ENCODE peak calls at places on chromosome 13, in six cellular contexts. One of them, this sample, is unnamed.

GRCh38 chr13:75195479-75196111 is 286.4 kb downstream of the TBC1D4 start:
- DNase-seq in mammary epithelial cell: no peak
- DNase-seq in fibroblast of lung: no peak
- DNase-seq in HepG2: no peak
- DNase-seq in DND-41: no peak
- DNase-seq in A673: no peak
- DNase-seq in this sample: no peak

GRCh38 chr13:75806101-75806500 is 170.0 kb downstream of the LMO7 start:
- DNase-seq in mammary epithelial cell: no peak
- DNase-seq in fibroblast of lung: no peak
- DNase-seq in HepG2: no peak
- DNase-seq in DND-41: no peak
- DNase-seq in A673: no peak
- DNase-seq in this sample: no peak

GRCh38 chr13:37700887-37701286 is 102.3 kb upstream of the POSTN start:
- DNase-seq in mammary epithelial cell: no peak
- DNase-seq in fibroblast of lung: peak
- DNase-seq in HepG2: no peak
- DNase-seq in DND-41: no peak
- DNase-seq in A673: no peak
- DNase-seq in this sample: no peak

GRCh38 chr13:31207630-31208549 is 8.1 kb downstream of the B3GLCT start:
- DNase-seq in mammary epithelial cell: no peak
- DNase-seq in fibroblast of lung: peak
- DNase-seq in HepG2: no peak
- DNase-seq in DND-41: no peak
- DNase-seq in A673: peak
- DNase-seq in this sample: peak

GRCh38 chr13:58979851-58980250 is 1183.9 kb downstream of the DIAPH3 start:
- DNase-seq in mammary epithelial cell: no peak
- DNase-seq in fibroblast of lung: no peak
- DNase-seq in HepG2: no peak
- DNase-seq in DND-41: no peak
- DNase-seq in A673: no peak
- DNase-seq in this sample: no peak

GRCh38 chr13:38875186-38875875 is 115.3 kb downstream of the STOML3 start:
- DNase-seq in mammary epithelial cell: no peak
- DNase-seq in fibroblast of lung: no peak
- DNase-seq in HepG2: no peak
- DNase-seq in DND-41: no peak
- DNase-seq in A673: no peak
- DNase-seq in this sample: no peak

GRCh38 chr13:30763786-30764440 is 28.6 kb downstream of the ALOX5AP start:
- DNase-seq in mammary epithelial cell: no peak
- DNase-seq in fibroblast of lung: peak
- DNase-seq in HepG2: no peak
- DNase-seq in DND-41: no peak
- DNase-seq in A673: no peak
- DNase-seq in this sample: no peak

GRCh38 chr13:29543230-29544215 is 52.0 kb downstream of the SLC7A1 start:
- DNase-seq in mammary epithelial cell: peak
- DNase-seq in fibroblast of lung: peak
- DNase-seq in HepG2: peak
- DNase-seq in DND-41: peak
- DNase-seq in A673: no peak
- DNase-seq in this sample: peak

GRCh38 chr13:41053384-41053826 is 7.9 kb upstream of the WBP4 start:
- DNase-seq in mammary epithelial cell: peak
- DNase-seq in fibroblast of lung: no peak
- DNase-seq in HepG2: no peak
- DNase-seq in DND-41: no peak
- DNase-seq in A673: no peak
- DNase-seq in this sample: no peak

GRCh38 chr13:99442273-99442895 is 58.9 kb upstream of the TM9SF2 start:
- DNase-seq in mammary epithelial cell: peak
- DNase-seq in fibroblast of lung: peak
- DNase-seq in HepG2: peak
- DNase-seq in DND-41: peak
- DNase-seq in A673: peak
- DNase-seq in this sample: peak

GRCh38 chr13:108859202-108860012 is 230.0 kb downstream of the MYO16 start:
- DNase-seq in mammary epithelial cell: no peak
- DNase-seq in fibroblast of lung: peak
- DNase-seq in HepG2: no peak
- DNase-seq in DND-41: no peak
- DNase-seq in A673: peak
- DNase-seq in this sample: peak

GRCh38 chr13:37526710-37527446 is 71.7 kb downstream of the POSTN start:
- DNase-seq in mammary epithelial cell: no peak
- DNase-seq in fibroblast of lung: peak
- DNase-seq in HepG2: no peak
- DNase-seq in DND-41: no peak
- DNase-seq in A673: no peak
- DNase-seq in this sample: no peak

GRCh38 chr13:41931337-41931736 is 29.6 kb downstream of the VWA8 start:
- DNase-seq in mammary epithelial cell: no peak
- DNase-seq in fibroblast of lung: peak
- DNase-seq in HepG2: no peak
- DNase-seq in DND-41: no peak
- DNase-seq in A673: no peak
- DNase-seq in this sample: no peak

GRCh38 chr13:113669871-113670341 is 2.9 kb downstream of the GRK1 start:
- DNase-seq in mammary epithelial cell: no peak
- DNase-seq in fibroblast of lung: no peak
- DNase-seq in HepG2: no peak
- DNase-seq in DND-41: no peak
- DNase-seq in A673: no peak
- DNase-seq in this sample: no peak

GRCh38 chr13:112713517-112714253 is 23.8 kb downstream of the ATP11A start:
- DNase-seq in mammary epithelial cell: no peak
- DNase-seq in fibroblast of lung: no peak
- DNase-seq in HepG2: no peak
- DNase-seq in DND-41: no peak
- DNase-seq in A673: no peak
- DNase-seq in this sample: no peak

GRCh38 chr13:30196025-30196424 is 111.3 kb downstream of the KATNAL1 start:
- DNase-seq in mammary epithelial cell: no peak
- DNase-seq in fibroblast of lung: peak
- DNase-seq in HepG2: no peak
- DNase-seq in DND-41: no peak
- DNase-seq in A673: peak
- DNase-seq in this sample: no peak

GRCh38 chr13:48500652-48501197 is 32.2 kb downstream of the RCBTB2 start:
- DNase-seq in mammary epithelial cell: peak
- DNase-seq in fibroblast of lung: peak
- DNase-seq in HepG2: peak
- DNase-seq in DND-41: no peak
- DNase-seq in A673: peak
- DNase-seq in this sample: peak

GRCh38 chr13:104641309-104641708 is 1575.1 kb upstream of the SLC10A2 start:
- DNase-seq in mammary epithelial cell: no peak
- DNase-seq in fibroblast of lung: peak
- DNase-seq in HepG2: no peak
- DNase-seq in DND-41: no peak
- DNase-seq in A673: no peak
- DNase-seq in this sample: no peak

GRCh38 chr13:112984954-112985802 is 16.2 kb downstream of the MCF2L start:
- DNase-seq in mammary epithelial cell: no peak
- DNase-seq in fibroblast of lung: no peak
- DNase-seq in HepG2: peak
- DNase-seq in DND-41: no peak
- DNase-seq in A673: no peak
- DNase-seq in this sample: peak

GRCh38 chr13:23570099-23570926 is at the start of gene TNFRSF19:
- DNase-seq in mammary epithelial cell: peak
- DNase-seq in fibroblast of lung: peak
- DNase-seq in HepG2: peak
- DNase-seq in DND-41: no peak
- DNase-seq in A673: peak
- DNase-seq in this sample: peak
- H3K4me3 ChIP-seq in mammary epithelial cell: no peak
- H3K4me3 ChIP-seq in fibroblast of lung: peak
- H3K4me3 ChIP-seq in HepG2: peak
- H3K4me3 ChIP-seq in DND-41: no peak
- H3K4me3 ChIP-seq in A673: no peak
- H3K4me3 ChIP-seq in this sample: peak

GRCh38 chr13:94674609-94675348 is 37.6 kb downstream of the SOX21 start:
- DNase-seq in mammary epithelial cell: peak
- DNase-seq in fibroblast of lung: peak
- DNase-seq in HepG2: peak
- DNase-seq in DND-41: peak
- DNase-seq in A673: peak
- DNase-seq in this sample: peak

GRCh38 chr13:94677799-94678198 is 34.5 kb downstream of the SOX21 start:
- DNase-seq in mammary epithelial cell: no peak
- DNase-seq in fibroblast of lung: no peak
- DNase-seq in HepG2: no peak
- DNase-seq in DND-41: no peak
- DNase-seq in A673: no peak
- DNase-seq in this sample: no peak

GRCh38 chr13:94673841-94674240 is 38.5 kb downstream of the SOX21 start:
- DNase-seq in mammary epithelial cell: peak
- DNase-seq in fibroblast of lung: no peak
- DNase-seq in HepG2: no peak
- DNase-seq in DND-41: no peak
- DNase-seq in A673: no peak
- DNase-seq in this sample: no peak

GRCh38 chr13:94667190-94667589 is 45.2 kb downstream of the SOX21 start:
- DNase-seq in mammary epithelial cell: no peak
- DNase-seq in fibroblast of lung: no peak
- DNase-seq in HepG2: no peak
- DNase-seq in DND-41: no peak
- DNase-seq in A673: no peak
- DNase-seq in this sample: no peak

DNA sequence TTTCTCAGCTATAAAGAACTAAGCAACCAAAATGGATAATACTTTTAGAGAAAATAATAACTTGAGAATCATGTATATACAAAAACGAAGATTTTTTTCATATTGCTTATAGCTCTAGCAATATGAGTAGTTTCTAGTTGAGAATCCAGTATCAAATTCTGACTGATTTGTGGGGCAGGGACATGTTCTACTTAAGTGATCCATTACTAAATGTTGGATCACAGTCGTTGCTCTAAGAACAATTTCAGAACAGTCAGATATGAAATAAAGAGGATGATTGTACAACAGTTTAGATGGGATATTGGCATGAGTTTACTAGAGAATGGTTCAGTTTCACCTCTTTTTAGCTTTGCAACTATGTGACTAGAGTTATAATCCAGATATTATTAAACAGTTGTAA is 39.9 kb downstream of the SOX21 start:
- DNase-seq in mammary epithelial cell: no peak
- DNase-seq in fibroblast of lung: no peak
- DNase-seq in HepG2: no peak
- DNase-seq in DND-41: no peak
- DNase-seq in A673: no peak
- DNase-seq in this sample: no peak
- TF ChIP-seq EZH2 in mammary epithelial cell: no peak
- TF ChIP-seq EZH2 in fibroblast of lung: no peak
- TF ChIP-seq EZH2 in HepG2: no peak
- TF ChIP-seq EZH2 in DND-41: no peak
- TF ChIP-seq EZH2 in A673: no peak
- TF ChIP-seq EZH2 in this sample: no peak

GRCh38 chr13:44364019-44364418 is 9.6 kb upstream of the SERP2 start:
- DNase-seq in mammary epithelial cell: no peak
- DNase-seq in fibroblast of lung: no peak
- DNase-seq in HepG2: peak
- DNase-seq in DND-41: no peak
- DNase-seq in A673: no peak
- DNase-seq in this sample: no peak

GRCh38 chr13:44362394-44363040 is 11.1 kb upstream of the SERP2 start:
- DNase-seq in mammary epithelial cell: no peak
- DNase-seq in fibroblast of lung: peak
- DNase-seq in HepG2: no peak
- DNase-seq in DND-41: no peak
- DNase-seq in A673: no peak
- DNase-seq in this sample: no peak

GRCh38 chr13:44364601-44365000 is 9.0 kb upstream of the SERP2 start:
- DNase-seq in mammary epithelial cell: peak
- DNase-seq in fibroblast of lung: peak
- DNase-seq in HepG2: peak
- DNase-seq in DND-41: no peak
- DNase-seq in A673: no peak
- DNase-seq in this sample: no peak

GRCh38 chr13:44355643-44356042 is 18.0 kb upstream of the SERP2 start:
- DNase-seq in mammary epithelial cell: no peak
- DNase-seq in fibroblast of lung: no peak
- DNase-seq in HepG2: no peak
- DNase-seq in DND-41: no peak
- DNase-seq in A673: no peak
- DNase-seq in this sample: no peak

DNA sequence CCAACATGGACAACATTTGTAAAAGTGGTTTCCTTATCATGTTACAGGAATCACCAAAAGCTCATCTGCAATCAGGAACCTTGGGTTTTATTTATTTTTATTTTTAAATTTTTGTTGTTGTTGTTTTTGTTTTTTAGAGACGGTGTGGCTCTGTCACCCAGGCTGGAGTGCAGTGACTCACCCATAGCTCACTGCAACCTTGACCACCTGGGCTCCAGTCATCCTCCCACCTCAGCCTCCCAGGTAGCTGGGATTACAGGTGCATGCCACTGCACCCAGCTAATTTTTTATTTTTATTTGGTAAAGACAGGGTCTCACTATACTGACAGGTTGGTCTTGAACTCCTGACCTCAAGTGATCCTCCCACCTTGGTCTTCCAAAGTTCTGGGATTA is 13.6 kb upstream of the SERP2 start:
- DNase-seq in mammary epithelial cell: peak
- DNase-seq in fibroblast of lung: no peak
- DNase-seq in HepG2: no peak
- DNase-seq in DND-41: no peak
- DNase-seq in A673: no peak
- DNase-seq in this sample: no peak
- H3K4me3 ChIP-seq in mammary epithelial cell: no peak
- H3K4me3 ChIP-seq in fibroblast of lung: no peak
- H3K4me3 ChIP-seq in HepG2: no peak
- H3K4me3 ChIP-seq in DND-41: no peak
- H3K4me3 ChIP-seq in A673: no peak
- H3K4me3 ChIP-seq in this sample: no peak

GRCh38 chr13:96994849-96995243 is 570 bp upstream of the OXGR1 start:
- DNase-seq in mammary epithelial cell: no peak
- DNase-seq in fibroblast of lung: no peak
- DNase-seq in HepG2: no peak
- DNase-seq in DND-41: no peak
- DNase-seq in A673: no peak
- DNase-seq in this sample: no peak

GRCh38 chr13:96994030-96994848 is at the start of gene OXGR1:
- DNase-seq in mammary epithelial cell: no peak
- DNase-seq in fibroblast of lung: no peak
- DNase-seq in HepG2: no peak
- DNase-seq in DND-41: no peak
- DNase-seq in A673: no peak
- DNase-seq in this sample: no peak

GRCh38 chr13:96996097-96996496 is 1.8 kb upstream of the OXGR1 start:
- DNase-seq in mammary epithelial cell: no peak
- DNase-seq in fibroblast of lung: no peak
- DNase-seq in HepG2: no peak
- DNase-seq in DND-41: no peak
- DNase-seq in A673: no peak
- DNase-seq in this sample: no peak

GRCh38 chr13:96992633-96993032 is 1.6 kb downstream of the OXGR1 start:
- DNase-seq in mammary epithelial cell: no peak
- DNase-seq in fibroblast of lung: no peak
- DNase-seq in HepG2: no peak
- DNase-seq in DND-41: no peak
- DNase-seq in A673: no peak
- DNase-seq in this sample: no peak

GRCh38 chr13:96993660-96994029 is 631 bp downstream of the OXGR1 start:
- DNase-seq in mammary epithelial cell: no peak
- DNase-seq in fibroblast of lung: no peak
- DNase-seq in HepG2: no peak
- DNase-seq in DND-41: no peak
- DNase-seq in A673: no peak
- DNase-seq in this sample: peak
- TF ChIP-seq EZH2 in mammary epithelial cell: no peak
- TF ChIP-seq EZH2 in fibroblast of lung: no peak
- TF ChIP-seq EZH2 in HepG2: no peak
- TF ChIP-seq EZH2 in DND-41: no peak
- TF ChIP-seq EZH2 in A673: no peak
- TF ChIP-seq EZH2 in this sample: no peak

This sample was measured in hepatocyte.